ENCODE peak calls at places on chromosomes 12 and 14, in six cellular contexts. V, Q, O, M, C and D are unnamed samples.

GRCh38 chr12:561908-562593 is 101.2 kb downstream of the NINJ2 start:
- DNase-seq in O (no peak), C (no peak), M (no peak), Q (no peak), V (peak), D (no peak)

GRCh38 chr12:70043490-70044138 is 199.6 kb upstream of the CNOT2 start:
- DNase-seq in M (no peak), Q (peak), O (no peak), C (no peak), V (no peak), D (no peak)

GRCh38 chr12:3553681-3554546 is 62.9 kb downstream of the PRMT8 start:
- DNase-seq in V (no peak), Q (no peak), C (no peak), M (peak), O (no peak), D (no peak)

GRCh38 chr12:115771065-115771464 is 506.4 kb downstream of the MED13L start:
- DNase-seq in M (peak), O (no peak), C (no peak), V (no peak), Q (no peak), D (no peak)

GRCh38 chr12:51949342-51950030 is 2.0 kb upstream of the ACVR1B start:
- DNase-seq in O (no peak), V (no peak), M (no peak), C (no peak), Q (no peak), D (no peak)

GRCh38 chr14:49640540-49641417 is 5.7 kb upstream of the DNAAF2 start:
- DNase-seq in Q (no peak), V (no peak), M (peak), C (no peak), O (no peak), D (no peak)

GRCh38 chr14:99260652-99261551 is 11.1 kb downstream of the BCL11B start:
- DNase-seq in Q (no peak), O (no peak), M (no peak), V (no peak), C (no peak), D (no peak)

GRCh38 chr14:33401326-33401725 is 462.6 kb downstream of the NPAS3 start:
- DNase-seq in V (no peak), O (no peak), Q (peak), C (no peak), M (peak), D (no peak)

GRCh38 chr12:110279976-110280783 is 867 bp upstream of the ATP2A2 start:
- DNase-seq in M (peak), Q (peak), V (peak), C (no peak), O (no peak), D (peak)

GRCh38 chr14:101135796-101136742 is 232.5 kb upstream of the RTL1 start:
- DNase-seq in M (no peak), Q (no peak), C (no peak), V (no peak), O (no peak), D (peak)

GRCh38 chr14:101812071-101812470 is 50.6 kb downstream of the PPP2R5C start:
- DNase-seq in V (no peak), M (no peak), C (no peak), Q (no peak), O (no peak), D (no peak)

GRCh38 chr12:102955926-102956737 is 1.3 kb upstream of the ASCL1 start:
- DNase-seq in O (no peak), V (no peak), Q (no peak), M (no peak), C (peak), D (no peak)

GRCh38 chr12:6200266-6201198 is at the start of gene CD9:
- DNase-seq in V (peak), C (peak), Q (peak), M (no peak), O (peak), D (no peak)

GRCh38 chr14:69657961-69658360 is 46.6 kb downstream of the SUSD6 start:
- DNase-seq in M (peak), C (no peak), V (no peak), O (no peak), Q (peak), D (no peak)

GRCh38 chr12:110577717-110578521 is 5.2 kb downstream of the PPTC7 start:
- DNase-seq in V (no peak), M (peak), Q (peak), O (no peak), C (no peak), D (no peak)

GRCh38 chr12:31324116-31324844 is 1.7 kb downstream of the SINHCAF start:
- DNase-seq in C (peak), Q (peak), M (peak), O (peak), V (peak), D (peak)

GRCh38 chr12:34390846-34391700 is 368.8 kb downstream of the ALG10 start:
- DNase-seq in C (no peak), M (no peak), V (peak), O (no peak), Q (no peak), D (no peak)

GRCh38 chr12:51281202-51281924 is 11.1 kb upstream of the SMAGP start:
- DNase-seq in O (no peak), M (peak), C (no peak), Q (peak), V (no peak), D (no peak)

GRCh38 chr12:40017488-40017887 is 88.4 kb downstream of the SLC2A13 start:
- DNase-seq in C (no peak), Q (peak), O (no peak), V (no peak), M (no peak), D (no peak)

GRCh38 chr12:46386877-46387629 is 14.5 kb upstream of the SLC38A2 start:
- DNase-seq in C (no peak), V (peak), M (peak), O (peak), Q (peak), D (no peak)

GRCh38 chr12:68222336-68222735 is 3.3 kb downstream of the IL26 start:
- DNase-seq in V (no peak), O (no peak), C (no peak), M (peak), Q (peak), D (no peak)

GRCh38 chr14:89379006-89379405 is 38.0 kb downstream of the FOXN3 start:
- DNase-seq in V (no peak), C (no peak), O (no peak), M (no peak), Q (no peak), D (no peak)

GRCh38 chr12:54421175-54421872 is 2.3 kb upstream of the ITGA5 start:
- DNase-seq in M (no peak), C (no peak), Q (no peak), O (peak), V (peak), D (peak)

GRCh38 chr14:37673439-37673838 is 78.0 kb downstream of the TTC6 start:
- DNase-seq in Q (no peak), C (no peak), M (no peak), O (no peak), V (no peak), D (no peak)

GRCh38 chr14:92224348-92224954 is 98.5 kb upstream of the SLC24A4 start:
- DNase-seq in M (peak), O (no peak), Q (no peak), V (no peak), C (no peak), D (no peak)

GRCh38 chr12:8823565-8824300 is 1.3 kb downstream of the A2ML1 start:
- DNase-seq in Q (peak), C (peak), O (peak), V (no peak), M (peak), D (no peak)

GRCh38 chr12:49482095-49483051 is 56.5 kb upstream of the KCNH3 start:
- DNase-seq in M (no peak), O (no peak), V (no peak), Q (no peak), C (no peak), D (no peak)

GRCh38 chr12:117564885-117565284 is 203.5 kb upstream of the NOS1 start:
- DNase-seq in C (peak), V (no peak), M (peak), O (no peak), Q (no peak), D (no peak)

GRCh38 chr12:54370218-54370730 is 6.0 kb upstream of the GPR84 start:
- DNase-seq in O (peak), V (peak), C (peak), M (peak), Q (peak), D (peak)

GRCh38 chr14:44417809-44418208 is 89.3 kb downstream of the FSCB start:
- DNase-seq in Q (no peak), M (no peak), C (no peak), O (no peak), V (no peak), D (no peak)

GRCh38 chr14:92962031-92962830 is 39.3 kb downstream of the CHGA start:
- DNase-seq in O (no peak), V (peak), C (no peak), Q (no peak), M (no peak), D (no peak)

GRCh38 chr14:104746951-104747481 is 5.9 kb upstream of the SIVA1 start:
- DNase-seq in C (no peak), O (no peak), M (no peak), Q (no peak), V (no peak), D (no peak)

GRCh38 chr12:54036620-54037359 is 3.9 kb downstream of the HOXC5 start:
- DNase-seq in C (no peak), M (no peak), V (peak), O (no peak), Q (no peak), D (no peak)

GRCh38 chr14:105879503-105879866 is 353.1 kb downstream of the TMEM121 start:
- DNase-seq in O (peak), V (no peak), C (no peak), M (no peak), Q (no peak), D (no peak)

GRCh38 chr12:3491938-3492867 is 1.2 kb downstream of the PRMT8 start:
- DNase-seq in O (peak), C (peak), M (peak), Q (peak), V (peak), D (no peak)

GRCh38 chr12:131425468-131425867 is 285.4 kb upstream of the SFSWAP start:
- DNase-seq in M (no peak), O (no peak), C (no peak), Q (no peak), V (no peak), D (no peak)

GRCh38 chr12:103928736-103929050 is 1.5 kb upstream of the HSP90B1 start:
- DNase-seq in O (peak), V (no peak), C (no peak), M (no peak), Q (no peak), D (no peak)

GRCh38 chr12:100706029-100706428 is 88.5 kb upstream of the ANO4 start:
- DNase-seq in M (peak), O (no peak), V (no peak), Q (peak), C (no peak), D (no peak)

GRCh38 chr14:63465347-63465746 is 77.8 kb downstream of the PPP2R5E start:
- DNase-seq in C (no peak), Q (no peak), V (no peak), O (no peak), M (no peak), D (peak)